ENCODE peak calls at places on chromosomes 1 and 21, in four cellular contexts. One of them, this sample, is unnamed.

GRCh38 chr21:36434144-36434543 is 45.8 kb downstream of the CLDN14 start:
- DNase-seq in cardiac muscle cell: no peak
- DNase-seq in astrocyte of the cerebellum: no peak
- DNase-seq in endothelial cell: no peak
- DNase-seq in this sample: no peak

GRCh38 chr21:46253610-46254124 is 25.1 kb upstream of the LSS start:
- DNase-seq in astrocyte of the cerebellum: no peak
- DNase-seq in cardiac muscle cell: peak
- DNase-seq in endothelial cell: no peak
- DNase-seq in this sample: no peak

GRCh38 chr1:210647406-210648333 is 319.0 kb downstream of the HHAT start:
- DNase-seq in astrocyte of the cerebellum: peak
- DNase-seq in cardiac muscle cell: peak
- DNase-seq in endothelial cell: no peak
- DNase-seq in this sample: no peak

GRCh38 chr1:151816964-151817730 is 11.9 kb upstream of the LINGO4 start:
- DNase-seq in endothelial cell: no peak
- DNase-seq in cardiac muscle cell: no peak
- DNase-seq in astrocyte of the cerebellum: no peak
- DNase-seq in this sample: no peak

GRCh38 chr1:85201340-85202091 is 700 bp upstream of the SYDE2 start:
- DNase-seq in astrocyte of the cerebellum: peak
- DNase-seq in cardiac muscle cell: peak
- DNase-seq in endothelial cell: peak
- DNase-seq in this sample: peak

GRCh38 chr1:94039514-94039870 is 81.5 kb downstream of the ABCA4 start:
- DNase-seq in endothelial cell: peak
- DNase-seq in cardiac muscle cell: peak
- DNase-seq in astrocyte of the cerebellum: no peak
- DNase-seq in this sample: peak

GRCh38 chr21:34205811-34206635 is 132.6 kb downstream of the MRPS6 start:
- DNase-seq in endothelial cell: no peak
- DNase-seq in cardiac muscle cell: no peak
- DNase-seq in astrocyte of the cerebellum: peak
- DNase-seq in this sample: no peak

GRCh38 chr1:41925712-41926111 is 7.0 kb upstream of the HIVEP3 start:
- DNase-seq in cardiac muscle cell: peak
- DNase-seq in astrocyte of the cerebellum: no peak
- DNase-seq in endothelial cell: no peak
- DNase-seq in this sample: no peak

GRCh38 chr1:160428655-160429054 is 28.3 kb downstream of the VANGL2 start:
- DNase-seq in cardiac muscle cell: peak
- DNase-seq in endothelial cell: peak
- DNase-seq in astrocyte of the cerebellum: no peak
- DNase-seq in this sample: peak

GRCh38 chr1:201313086-201313485 is 29.8 kb downstream of the PKP1 start:
- DNase-seq in cardiac muscle cell: no peak
- DNase-seq in astrocyte of the cerebellum: no peak
- DNase-seq in endothelial cell: no peak
- DNase-seq in this sample: peak

GRCh38 chr21:32371913-32372314 is 20.9 kb downstream of the URB1 start:
- DNase-seq in cardiac muscle cell: peak
- DNase-seq in astrocyte of the cerebellum: no peak
- DNase-seq in endothelial cell: no peak
- DNase-seq in this sample: no peak

GRCh38 chr21:36097427-36098230 is 27.8 kb downstream of the CBR1 start:
- DNase-seq in endothelial cell: no peak
- DNase-seq in cardiac muscle cell: no peak
- DNase-seq in astrocyte of the cerebellum: peak
- DNase-seq in this sample: no peak

GRCh38 chr1:36650200-36651065 is 167.7 kb upstream of the CSF3R start:
- DNase-seq in astrocyte of the cerebellum: peak
- DNase-seq in endothelial cell: peak
- DNase-seq in cardiac muscle cell: peak
- DNase-seq in this sample: peak

GRCh38 chr1:151013518-151013917 is 5.3 kb downstream of the PRUNE1 start:
- DNase-seq in astrocyte of the cerebellum: no peak
- DNase-seq in cardiac muscle cell: peak
- DNase-seq in endothelial cell: no peak
- DNase-seq in this sample: no peak

GRCh38 chr1:41891403-41891896 is 27.3 kb downstream of the HIVEP3 start:
- DNase-seq in astrocyte of the cerebellum: no peak
- DNase-seq in cardiac muscle cell: peak
- DNase-seq in endothelial cell: no peak
- DNase-seq in this sample: no peak

GRCh38 chr1:156859523-156860112 is 701 bp upstream of the INSRR start:
- DNase-seq in cardiac muscle cell: peak
- DNase-seq in endothelial cell: no peak
- DNase-seq in astrocyte of the cerebellum: no peak
- DNase-seq in this sample: no peak

GRCh38 chr1:7893529-7894180 is 40.8 kb upstream of the UTS2 start:
- DNase-seq in endothelial cell: no peak
- DNase-seq in cardiac muscle cell: peak
- DNase-seq in astrocyte of the cerebellum: peak
- DNase-seq in this sample: no peak

GRCh38 chr21:34802180-34802899 is 133.5 kb downstream of the CLIC6 start:
- DNase-seq in cardiac muscle cell: no peak
- DNase-seq in endothelial cell: no peak
- DNase-seq in astrocyte of the cerebellum: no peak
- DNase-seq in this sample: no peak

GRCh38 chr1:157920748-157921147 is 72.7 kb upstream of the KIRREL1 start:
- DNase-seq in cardiac muscle cell: no peak
- DNase-seq in endothelial cell: no peak
- DNase-seq in astrocyte of the cerebellum: no peak
- DNase-seq in this sample: no peak

GRCh38 chr1:205710201-205711062 is 30.1 kb upstream of the SLC45A3 start:
- DNase-seq in endothelial cell: no peak
- DNase-seq in cardiac muscle cell: no peak
- DNase-seq in astrocyte of the cerebellum: no peak
- DNase-seq in this sample: no peak

GRCh38 chr1:234199476-234200127 is 173.7 kb upstream of the COA6 start:
- DNase-seq in astrocyte of the cerebellum: no peak
- DNase-seq in endothelial cell: no peak
- DNase-seq in cardiac muscle cell: no peak
- DNase-seq in this sample: no peak

GRCh38 chr21:42010507-42011493 is 640 bp upstream of the ZBTB21 start:
- DNase-seq in astrocyte of the cerebellum: no peak
- DNase-seq in endothelial cell: peak
- DNase-seq in cardiac muscle cell: peak
- DNase-seq in this sample: peak

GRCh38 chr1:190102757-190103326 is 374.8 kb downstream of the BRINP3 start:
- DNase-seq in endothelial cell: no peak
- DNase-seq in astrocyte of the cerebellum: no peak
- DNase-seq in cardiac muscle cell: no peak
- DNase-seq in this sample: no peak

GRCh38 chr1:32972814-32973428 is 8.3 kb upstream of the RNF19B start:
- DNase-seq in astrocyte of the cerebellum: no peak
- DNase-seq in endothelial cell: peak
- DNase-seq in cardiac muscle cell: peak
- DNase-seq in this sample: peak

GRCh38 chr21:43866659-43867331 is 1.8 kb downstream of the AGPAT3 start:
- DNase-seq in astrocyte of the cerebellum: no peak
- DNase-seq in endothelial cell: no peak
- DNase-seq in cardiac muscle cell: no peak
- DNase-seq in this sample: no peak

GRCh38 chr1:4778056-4778455 is 123.6 kb downstream of the AJAP1 start:
- DNase-seq in cardiac muscle cell: peak
- DNase-seq in endothelial cell: peak
- DNase-seq in astrocyte of the cerebellum: no peak
- DNase-seq in this sample: no peak

GRCh38 chr1:36609241-36610027 is 126.7 kb upstream of the CSF3R start:
- DNase-seq in astrocyte of the cerebellum: peak
- DNase-seq in cardiac muscle cell: peak
- DNase-seq in endothelial cell: peak
- DNase-seq in this sample: peak

GRCh38 chr1:53654216-53655210 is 84.5 kb downstream of the GLIS1 start:
- DNase-seq in cardiac muscle cell: no peak
- DNase-seq in astrocyte of the cerebellum: peak
- DNase-seq in endothelial cell: no peak
- DNase-seq in this sample: no peak

GRCh38 chr1:64896546-64896945 is 69.8 kb downstream of the JAK1 start:
- DNase-seq in cardiac muscle cell: no peak
- DNase-seq in endothelial cell: no peak
- DNase-seq in astrocyte of the cerebellum: no peak
- DNase-seq in this sample: no peak

DNA sequence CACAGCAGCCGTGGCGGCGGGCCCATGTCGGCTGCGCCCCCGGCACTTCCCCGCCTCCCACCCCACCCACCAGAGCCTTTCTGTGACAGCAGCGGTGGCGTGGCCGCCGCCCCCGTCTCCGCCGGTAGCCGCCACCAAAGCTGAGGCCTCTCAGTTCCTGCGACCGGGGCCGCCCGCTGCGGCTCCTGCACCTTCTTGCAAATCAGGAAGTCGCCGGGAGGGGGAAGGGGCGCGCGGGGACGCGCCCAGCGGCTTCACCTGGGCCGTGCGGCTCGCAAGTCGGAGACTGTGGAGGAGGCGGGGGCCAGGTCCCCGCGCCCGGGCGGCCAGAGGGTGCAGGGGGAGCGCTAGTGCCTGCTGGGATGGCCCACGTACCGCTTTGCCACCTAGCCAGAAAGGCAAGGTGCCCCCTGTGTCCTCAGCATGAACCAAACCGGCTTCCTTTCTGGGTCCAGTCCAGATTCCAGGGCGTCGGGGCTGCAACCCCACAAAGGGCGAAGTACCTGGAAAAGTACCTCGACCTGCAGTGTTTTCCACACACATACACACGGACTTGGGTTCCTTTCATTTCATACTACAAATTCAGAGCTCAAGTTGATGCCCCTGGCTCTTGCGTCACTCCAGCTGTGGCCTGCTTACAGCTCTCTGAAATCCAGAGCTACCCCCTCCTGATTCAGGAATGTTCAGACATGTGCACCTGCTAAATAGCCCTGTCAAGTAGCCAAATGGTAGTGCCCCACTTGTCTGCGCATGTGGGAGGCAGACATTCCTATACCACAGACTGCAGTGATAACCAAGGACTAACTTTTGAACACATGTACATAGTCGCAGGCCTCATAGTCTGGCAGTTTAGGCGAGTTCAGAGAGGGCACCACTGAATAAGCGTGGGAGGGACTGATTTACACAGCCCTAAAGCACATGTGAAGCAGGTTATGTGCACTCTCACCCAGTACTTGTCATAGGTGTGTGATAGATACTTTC is at the start of gene DENND1B:
- DNase-seq in cardiac muscle cell: peak
- DNase-seq in endothelial cell: peak
- DNase-seq in astrocyte of the cerebellum: peak
- DNase-seq in this sample: peak
- TF ChIP-seq CTCF in cardiac muscle cell: no peak
- TF ChIP-seq CTCF in endothelial cell: no peak
- TF ChIP-seq CTCF in astrocyte of the cerebellum: no peak
- TF ChIP-seq CTCF in this sample: no peak

GRCh38 chr1:206939131-206939530 is 7.1 kb downstream of the PIGR start:
- DNase-seq in cardiac muscle cell: no peak
- DNase-seq in endothelial cell: no peak
- DNase-seq in astrocyte of the cerebellum: no peak
- DNase-seq in this sample: no peak

GRCh38 chr1:206940588-206940936 is 5.7 kb downstream of the PIGR start:
- DNase-seq in astrocyte of the cerebellum: no peak
- DNase-seq in endothelial cell: no peak
- DNase-seq in cardiac muscle cell: no peak
- DNase-seq in this sample: no peak

GRCh38 chr1:206935491-206936067 is 10.7 kb downstream of the PIGR start:
- DNase-seq in endothelial cell: peak
- DNase-seq in astrocyte of the cerebellum: no peak
- DNase-seq in cardiac muscle cell: peak
- DNase-seq in this sample: peak

GRCh38 chr1:206939841-206940587 is 6.3 kb downstream of the PIGR start:
- DNase-seq in endothelial cell: no peak
- DNase-seq in astrocyte of the cerebellum: no peak
- DNase-seq in cardiac muscle cell: no peak
- DNase-seq in this sample: no peak

DNA sequence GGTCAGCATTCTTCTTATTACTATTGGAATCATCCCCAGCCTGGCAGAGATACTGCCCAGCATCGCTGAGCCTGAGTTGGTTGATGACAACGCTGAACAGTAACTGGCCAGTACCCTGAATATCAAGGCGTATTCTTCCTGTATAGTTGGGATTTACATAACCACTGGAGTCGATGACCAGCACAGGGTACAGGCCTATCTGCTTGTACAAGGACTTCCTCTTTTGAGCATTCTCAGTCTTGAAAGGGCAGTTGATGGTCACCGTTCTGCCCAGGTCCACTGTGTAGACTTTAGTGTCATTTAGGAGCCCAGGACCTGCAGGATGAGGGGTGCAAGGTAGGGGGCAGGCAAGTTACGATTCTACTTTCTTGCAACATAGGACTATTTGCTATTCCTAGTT is 8.8 kb downstream of the PIGR start:
- DNase-seq in endothelial cell: no peak
- DNase-seq in cardiac muscle cell: no peak
- DNase-seq in astrocyte of the cerebellum: no peak
- DNase-seq in this sample: no peak
- TF ChIP-seq CTCF in endothelial cell: no peak
- TF ChIP-seq CTCF in cardiac muscle cell: no peak
- TF ChIP-seq CTCF in astrocyte of the cerebellum: no peak
- TF ChIP-seq CTCF in this sample: no peak

GRCh38 chr1:192506741-192507155 is 68.8 kb upstream of the RGS1 start:
- DNase-seq in cardiac muscle cell: peak
- DNase-seq in endothelial cell: no peak
- DNase-seq in astrocyte of the cerebellum: no peak
- DNase-seq in this sample: no peak
- TF ChIP-seq CTCF in cardiac muscle cell: peak
- TF ChIP-seq CTCF in endothelial cell: no peak
- TF ChIP-seq CTCF in astrocyte of the cerebellum: peak
- TF ChIP-seq CTCF in this sample: no peak

GRCh38 chr1:46724991-46725735 is 6.2 kb upstream of the EFCAB14 start:
- DNase-seq in astrocyte of the cerebellum: peak
- DNase-seq in endothelial cell: peak
- DNase-seq in cardiac muscle cell: peak
- DNase-seq in this sample: peak
- TF ChIP-seq CTCF in astrocyte of the cerebellum: peak
- TF ChIP-seq CTCF in endothelial cell: peak
- TF ChIP-seq CTCF in cardiac muscle cell: peak
- TF ChIP-seq CTCF in this sample: peak

DNA sequence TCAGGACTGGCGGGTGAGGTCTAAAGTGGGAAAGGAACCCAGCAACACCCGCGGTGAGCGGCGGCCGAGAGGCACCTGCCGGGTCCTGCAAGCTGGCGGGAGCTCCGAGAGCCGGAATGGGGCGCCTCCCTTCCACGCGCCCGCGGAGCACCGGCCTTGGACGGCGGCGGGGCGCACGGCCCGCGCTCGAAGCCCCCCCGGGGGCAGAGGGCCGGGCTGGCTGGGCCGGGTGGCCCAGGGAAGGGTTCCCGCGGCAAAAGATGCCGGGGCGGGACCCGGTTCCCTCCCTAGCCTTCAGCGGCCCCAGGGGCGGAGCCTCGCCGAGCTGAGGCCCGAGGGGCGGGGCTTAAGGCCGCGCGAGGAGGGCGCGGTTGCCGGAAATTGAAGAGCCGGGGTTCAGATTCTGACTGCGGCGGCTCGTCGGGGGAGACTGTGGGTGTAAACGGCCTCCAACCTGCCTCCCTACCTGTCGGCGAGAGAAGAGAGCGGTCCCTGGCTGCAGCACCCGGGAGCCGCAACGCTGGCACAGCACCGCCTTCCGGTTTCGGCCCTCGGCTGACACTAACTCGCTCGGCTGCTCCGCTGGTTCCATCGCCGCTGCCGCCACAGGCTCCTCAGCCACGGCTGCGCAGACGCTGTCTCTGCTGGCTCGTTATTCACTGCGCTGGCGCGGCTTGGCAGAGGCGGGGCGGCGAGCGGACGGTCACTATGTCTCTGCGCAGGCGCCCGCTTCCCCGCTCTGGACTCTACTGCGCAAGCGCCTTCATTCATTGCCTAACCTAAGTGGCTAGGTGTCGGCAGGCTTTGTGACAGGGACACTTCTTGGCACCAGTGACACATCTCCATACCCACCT is at the start of gene RABIF:
- DNase-seq in astrocyte of the cerebellum: peak
- DNase-seq in endothelial cell: peak
- DNase-seq in cardiac muscle cell: peak
- DNase-seq in this sample: peak
- TF ChIP-seq CTCF in astrocyte of the cerebellum: peak
- TF ChIP-seq CTCF in endothelial cell: no peak
- TF ChIP-seq CTCF in cardiac muscle cell: peak
- TF ChIP-seq CTCF in this sample: no peak

This sample was measured in glutamatergic neuron.